ENCODE peak calls at places on chromosomes 7 and 10, in six cellular contexts. R, W, M, L, P and E are unnamed samples.

GRCh38 chr7:27946351-27946750 is 206.4 kb downstream of the TAX1BP1 start:
- DNase-seq in R (no peak), M (no peak), L (no peak), P (no peak), W (no peak), E (no peak)

GRCh38 chr7:152370297-152370696 is 65.5 kb downstream of the KMT2C start:
- DNase-seq in L (no peak), M (no peak), P (no peak), W (no peak), R (no peak), E (no peak)

GRCh38 chr7:29285451-29285807 is 90.9 kb downstream of the CHN2 start:
- DNase-seq in L (peak; percentile 55), W (peak; percentile 6), M (no peak), P (peak; percentile 28), R (no peak), E (no peak)

GRCh38 chr10:28879875-28880381 is 202.6 kb downstream of the BAMBI start:
- DNase-seq in R (no peak), W (no peak), P (no peak), M (no peak), L (no peak), E (no peak)

GRCh38 chr10:124917168-124917938 is 24.6 kb upstream of the ZRANB1 start:
- DNase-seq in R (peak; percentile 30), W (peak; percentile 50), M (peak; percentile 47), P (peak; percentile 39), L (no peak), E (peak; percentile 37)

GRCh38 chr10:133309720-133310398 is 1.1 kb downstream of the ZNF511 start:
- DNase-seq in M (no peak), W (no peak), P (no peak), L (no peak), R (no peak), E (no peak)

GRCh38 chr7:26937306-26937705 is 72.9 kb upstream of the SKAP2 start:
- DNase-seq in L (no peak), W (no peak), P (no peak), M (no peak), R (no peak), E (no peak)

GRCh38 chr10:123559066-123559822 is 106.9 kb upstream of the GPR26 start:
- DNase-seq in M (peak; percentile 62), L (no peak), R (peak; percentile 86), W (peak; percentile 94), P (peak; percentile 36), E (peak; percentile 86)

GRCh38 chr7:1242601-1243289 is 10.1 kb downstream of the UNCX start:
- DNase-seq in W (no peak), L (no peak), P (no peak), M (no peak), R (no peak), E (no peak)

GRCh38 chr10:119546009-119546408 is 3.5 kb upstream of the RGS10 start:
- DNase-seq in L (no peak), M (no peak), R (no peak), W (no peak), P (no peak), E (no peak)

GRCh38 chr10:103890194-103890658 is 27.8 kb downstream of the STN1 start:
- DNase-seq in R (no peak), P (peak; percentile 39), M (no peak), W (no peak), L (no peak), E (no peak)

GRCh38 chr7:98399903-98400537 is 870 bp downstream of the BAIAP2L1 start:
- DNase-seq in W (peak; percentile 58), P (no peak), R (no peak), M (peak; percentile 35), L (no peak), E (no peak)

GRCh38 chr10:11209810-11210141 is 192.1 kb downstream of the CELF2 start:
- DNase-seq in M (no peak), P (no peak), R (no peak), L (no peak), W (no peak), E (no peak)

GRCh38 chr7:30206466-30206865 is 71.7 kb downstream of the MTURN start:
- DNase-seq in M (no peak), R (no peak), P (no peak), L (no peak), W (no peak), E (no peak)

GRCh38 chr10:102834143-102834542 is 3.1 kb downstream of the CYP17A1 start:
- DNase-seq in P (no peak), W (no peak), L (no peak), M (peak; percentile 71), R (no peak), E (no peak)

GRCh38 chr7:94423865-94424264 is 29.2 kb downstream of the COL1A2 start:
- DNase-seq in W (no peak), P (no peak), M (no peak), R (no peak), L (no peak), E (no peak)

GRCh38 chr7:131320603-131321002 is 7.1 kb upstream of the MKLN1 start:
- DNase-seq in W (no peak), P (no peak), R (no peak), M (no peak), L (no peak), E (no peak)

GRCh38 chr10:12241810-12242529 is 46.0 kb downstream of the CDC123 start:
- DNase-seq in R (peak; percentile 31), W (no peak), P (no peak), M (no peak), L (peak; percentile 41), E (no peak)

GRCh38 chr7:4613855-4614548 is 68.1 kb upstream of the FOXK1 start:
- DNase-seq in R (no peak), L (no peak), P (no peak), W (no peak), M (no peak), E (no peak)

GRCh38 chr7:112779667-112780066 is 10.5 kb downstream of the TMEM168 start:
- DNase-seq in L (no peak), R (no peak), P (no peak), W (no peak), M (no peak), E (no peak)

GRCh38 chr10:7488418-7488829 is 77.6 kb upstream of the SFMBT2 start:
- DNase-seq in M (peak; percentile 16), P (peak; percentile 52), W (no peak), L (no peak), R (no peak), E (no peak)

GRCh38 chr7:151705744-151706567 is 171.0 kb downstream of the PRKAG2 start:
- DNase-seq in M (peak; percentile 53), L (no peak), R (peak; percentile 48), W (peak; percentile 63), P (peak; percentile 30), E (no peak)

GRCh38 chr10:11654659-11655058 is 43.2 kb upstream of the USP6NL start:
- DNase-seq in P (no peak), W (no peak), R (no peak), L (no peak), M (no peak), E (no peak)

GRCh38 chr7:88429382-88429781 is 122.7 kb upstream of the STEAP4 start:
- DNase-seq in L (no peak), W (no peak), R (no peak), M (no peak), P (no peak), E (no peak)

GRCh38 chr10:121379025-121379424 is 219.2 kb downstream of the FGFR2 start:
- DNase-seq in R (no peak), P (no peak), W (no peak), L (no peak), M (no peak), E (no peak)

GRCh38 chr7:99558306-99559275 is at the start of gene ZNF655:
- DNase-seq in W (peak; percentile 98), L (peak; percentile 53), M (peak; percentile 97), P (peak; percentile 90), R (peak; percentile 90), E (peak; percentile 93)
- TF ChIP-seq POLR2A in W (peak; percentile 81), L (peak; percentile 96), M (peak; percentile 97), P (peak; percentile 94), R (peak; percentile 95), E (peak; percentile 91)

GRCh38 chr10:14723052-14723689 is 51.5 kb downstream of the FAM107B start:
- DNase-seq in R (no peak), M (no peak), W (no peak), P (no peak), L (no peak), E (no peak)
- TF ChIP-seq TAF1 in R (no peak), M (no peak), W (no peak), P (no peak), L (no peak), E (no peak)

GRCh38 chr7:122299624-122299934 is 5.0 kb downstream of the FEZF1 start:
- DNase-seq in W (no peak), L (no peak), M (no peak), P (no peak), R (no peak), E (no peak)

GRCh38 chr7:122300607-122301079 is 3.9 kb downstream of the FEZF1 start:
- DNase-seq in W (no peak), L (no peak), M (no peak), R (no peak), P (no peak), E (no peak)

GRCh38 chr7:122298618-122299017 is 5.9 kb downstream of the FEZF1 start:
- DNase-seq in R (no peak), L (no peak), M (no peak), W (no peak), P (no peak), E (no peak)

GRCh38 chr7:122301291-122301690 is 3.3 kb downstream of the FEZF1 start:
- DNase-seq in R (no peak), P (no peak), L (no peak), W (no peak), M (no peak), E (no peak)

GRCh38 chr7:122299935-122300606 is 4.5 kb downstream of the FEZF1 start:
- DNase-seq in L (no peak), R (no peak), W (peak; percentile 74), P (no peak), M (no peak), E (no peak)
- TF ChIP-seq POLR2AphosphoS5 in L (no peak), R (no peak), W (no peak), P (no peak), M (no peak), E (no peak)

GRCh38 chr10:5985029-5985428 is 7.7 kb upstream of the IL15RA start:
- DNase-seq in M (no peak), W (no peak), R (no peak), P (no peak), L (no peak), E (no peak)

GRCh38 chr10:5991708-5992107 is 14.4 kb upstream of the IL15RA start:
- DNase-seq in L (no peak), W (no peak), P (no peak), M (no peak), R (no peak), E (no peak)

GRCh38 chr10:5988336-5988920 is 11.1 kb upstream of the IL15RA start:
- DNase-seq in P (no peak), M (no peak), W (no peak), R (no peak), L (no peak), E (no peak)

GRCh38 chr10:5983813-5984212 is 6.5 kb upstream of the IL15RA start:
- DNase-seq in W (peak; percentile 20), L (no peak), M (no peak), R (no peak), P (no peak), E (no peak)

DNA sequence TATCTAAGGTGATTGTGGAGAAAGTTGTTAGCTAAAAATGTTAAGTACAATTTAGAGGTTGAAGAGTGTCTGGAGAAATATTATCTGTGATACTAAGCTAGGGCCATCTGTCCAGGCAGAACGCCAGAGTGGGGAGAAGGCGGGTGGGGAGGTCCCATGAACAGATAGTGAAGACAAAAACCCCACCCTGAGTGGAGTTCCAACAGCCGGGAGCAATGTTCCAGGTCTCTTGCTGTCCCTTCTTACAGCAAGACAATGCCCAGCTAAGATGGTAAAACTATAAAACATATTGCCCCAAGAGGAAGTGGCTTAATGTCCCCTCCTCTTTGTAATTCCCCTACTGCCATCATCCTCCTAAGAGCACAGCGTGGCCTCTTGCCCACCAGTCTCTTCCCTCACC is 10.4 kb upstream of the IL15RA start:
- DNase-seq in L (no peak), M (peak; percentile 84), R (no peak), P (no peak), W (no peak), E (no peak)
- TF ChIP-seq POLR2A in L (no peak), M (no peak), R (no peak), P (no peak), W (no peak), E (no peak)